ENCODE peak calls at places on chromosomes 16 and 17, in four cellular contexts. B is activated T-cell treated with anti-CD3 and anti-CD28 coated beads, Interleukin-2, amount 50 U/mL, for 72 hours; S is smooth muscle cell of the brain vasculature; F is ELR. Z is an unnamed sample.

GRCh38 chr16:66189951-66190350 is 176.5 kb upstream of the CDH5 start:
- DNase-seq in B (no peak), S (no peak), F (peak), Z (no peak)

GRCh38 chr16:65185379-65185778 is 63.5 kb upstream of the CDH11 start:
- DNase-seq in B (no peak), S (no peak), F (no peak), Z (no peak)

GRCh38 chr16:74852500-74852875 is 77.9 kb upstream of the FA2H start:
- DNase-seq in B (no peak), S (no peak), F (no peak), Z (no peak)

GRCh38 chr16:22264786-22265185 is 32.4 kb upstream of the POLR3E start:
- DNase-seq in B (no peak), S (no peak), F (peak), Z (no peak)

GRCh38 chr16:88688013-88688778 is 1.9 kb upstream of the SNAI3 start:
- DNase-seq in B (no peak), S (no peak), F (no peak), Z (no peak)

GRCh38 chr17:17940451-17940911 is 31.7 kb downstream of the TOM1L2 start:
- DNase-seq in B (no peak), S (no peak), F (no peak), Z (no peak)

GRCh38 chr16:27472091-27473020 is 70.4 kb downstream of the IL21R start:
- DNase-seq in B (no peak), S (no peak), F (no peak), Z (no peak)

GRCh38 chr17:29179232-29180036 is 764 bp downstream of the MYO18A start:
- DNase-seq in B (no peak), S (no peak), F (peak), Z (no peak)

GRCh38 chr16:88789593-88789992 is 4.6 kb upstream of the PIEZO1 start:
- DNase-seq in B (no peak), S (no peak), F (no peak), Z (no peak)

GRCh38 chr16:20911361-20911760 is 10.8 kb downstream of the LYRM1 start:
- DNase-seq in B (no peak), S (no peak), F (peak), Z (no peak)

GRCh38 chr16:85342348-85342747 is 230.1 kb upstream of the CIBAR2 start:
- DNase-seq in B (no peak), S (no peak), F (no peak), Z (no peak)

GRCh38 chr16:81730090-81731051 is 48.7 kb upstream of the PLCG2 start:
- DNase-seq in B (peak), S (peak), F (peak), Z (no peak)

GRCh38 chr17:69575346-69575761 is 160.9 kb downstream of the MAP2K6 start:
- DNase-seq in B (no peak), S (peak), F (peak), Z (no peak)

GRCh38 chr16:50469744-50470301 is 78.4 kb upstream of the NKD1 start:
- DNase-seq in B (no peak), S (no peak), F (no peak), Z (no peak)

GRCh38 chr17:41048441-41048840 is 1.3 kb upstream of the KRTAP2-1 start:
- DNase-seq in B (no peak), S (no peak), F (peak), Z (no peak)

GRCh38 chr16:78684655-78685400 is 585.4 kb downstream of the WWOX start:
- DNase-seq in B (no peak), S (no peak), F (no peak), Z (no peak)

GRCh38 chr17:42518755-42519545 is 17.1 kb upstream of the NAGLU start:
- DNase-seq in B (no peak), S (no peak), F (peak), Z (no peak)

GRCh38 chr16:745739-746138 is 4.9 kb upstream of the CIAO3 start:
- DNase-seq in B (no peak), S (no peak), F (peak), Z (no peak)

GRCh38 chr16:20763461-20764232 is at the start of gene ACSM3:
- DNase-seq in B (peak), S (peak), F (peak), Z (no peak)

GRCh38 chr16:4517812-4518211 is 20.8 kb downstream of the CDIP1 start:
- DNase-seq in B (no peak), S (no peak), F (peak), Z (no peak)

GRCh38 chr16:84181144-84181915 is 5.5 kb downstream of the TAF1C start:
- DNase-seq in B (no peak), S (no peak), F (no peak), Z (no peak)

GRCh38 chr17:27993161-27993695 is 49.2 kb upstream of the NLK start:
- DNase-seq in B (no peak), S (no peak), F (no peak), Z (no peak)

GRCh38 chr17:77319211-77320031 is 178.7 kb downstream of the SEC14L1 start:
- DNase-seq in B (peak), S (no peak), F (peak), Z (no peak)

GRCh38 chr17:21031756-21032396 is 10.9 kb downstream of the USP22 start:
- DNase-seq in B (no peak), S (no peak), F (no peak), Z (no peak)

GRCh38 chr17:81277938-81278693 is 17.0 kb downstream of the SLC38A10 start:
- DNase-seq in B (no peak), S (no peak), F (no peak), Z (no peak)

GRCh38 chr16:47110939-47111338 is 32.8 kb downstream of the NETO2 start:
- DNase-seq in B (no peak), S (no peak), F (peak), Z (no peak)

GRCh38 chr17:4444782-4445473 is 11.2 kb downstream of the SPNS3 start:
- DNase-seq in B (no peak), S (no peak), F (no peak), Z (no peak)

Z was measured in Panc1.